ENCODE peak calls at places on chromosomes 4 and X, in five cellular contexts. R is sigmoid colon, F is AG04450, I is upper lobe of left lung, Z is left lung. J is an unnamed sample. For H3K27me3, the result is how much of the 10 kb centered on the place peaks cover.

GRCh38 chr4:6461301-6462165 is 10.9 kb downstream of the PPP2R2C start:
- DNase-seq in R (peak), F (no peak), I (no peak), Z (no peak), J (no peak)

GRCh38 chr4:129014566-129015509 is 78.5 kb downstream of the SCLT1 start:
- DNase-seq in R (no peak), F (no peak), I (no peak), Z (no peak), J (no peak)

GRCh38 chr4:107034091-107034698 is 1.9 kb downstream of the DKK2 start:
- DNase-seq in R (peak), F (no peak), I (no peak), Z (no peak), J (no peak)

GRCh38 chr4:45741897-45742296 is 382.0 kb downstream of the GABRG1 start:
- DNase-seq in R (no peak), F (no peak), I (no peak), Z (no peak), J (no peak)

GRCh38 chr4:35739305-35739704 is 505.0 kb downstream of the ARAP2 start:
- DNase-seq in R (no peak), F (no peak), I (no peak), Z (no peak), J (no peak)

GRCh38 chrX:153469811-153470410 is 465 bp downstream of the HAUS7 start:
- DNase-seq in R (no peak), F (no peak), I (peak), Z (no peak), J (peak)

GRCh38 chr4:22348410-22348809 is 167.5 kb downstream of the ADGRA3 start:
- DNase-seq in R (no peak), F (peak), I (no peak), Z (no peak), J (no peak)

GRCh38 chr4:2767705-2768074 is 11.6 kb upstream of the TNIP2 start:
- DNase-seq in R (peak), F (no peak), I (no peak), Z (peak), J (no peak)

GRCh38 chr4:30642520-30642919 is 77.6 kb upstream of the PCDH7 start:
- DNase-seq in R (no peak), F (no peak), I (no peak), Z (no peak), J (no peak)

GRCh38 chr4:25927361-25928040 is 13.5 kb downstream of the SMIM20 start:
- DNase-seq in R (no peak), F (no peak), I (no peak), Z (no peak), J (no peak)

GRCh38 chr4:189773909-189774308 is 166.8 kb upstream of the FRG1 start:
- DNase-seq in R (no peak), F (no peak), I (no peak), Z (no peak), J (no peak)

GRCh38 chr4:113641025-113641431 is 120.5 kb downstream of the CAMK2D start:
- DNase-seq in R (no peak), F (no peak), I (no peak), Z (no peak), J (peak)

GRCh38 chrX:15749642-15750610 is 11.9 kb downstream of the CA5B start:
- DNase-seq in R (no peak), F (no peak), I (peak), Z (peak), J (no peak)

GRCh38 chr4:158129649-158130048 is 43.2 kb downstream of the GASK1B start:
- DNase-seq in R (no peak), F (no peak), I (no peak), Z (no peak), J (no peak)

GRCh38 chrX:68938244-68939004 is 109.6 kb downstream of the EFNB1 start:
- DNase-seq in R (peak), F (no peak), I (peak), Z (no peak), J (no peak)

GRCh38 chrX:123210252-123210651 is 26.2 kb downstream of the GRIA3 start:
- DNase-seq in R (no peak), F (no peak), I (no peak), Z (no peak), J (no peak)
- H3K27me3 ChIP-seq in R (under half), F (under half), I (under half), Z (under half), J (under half)

GRCh38 chr4:814312-814850 is 11.5 kb downstream of the CPLX1 start:
- DNase-seq in R (no peak), F (no peak), I (no peak), Z (no peak), J (no peak)
- H3K27me3 ChIP-seq in R (under half), F (under half), I (under half), Z (half or more), J (under half)

GRCh38 chrX:74446876-74447275 is 25.6 kb downstream of the SLC16A2 start:
- DNase-seq in R (no peak), F (no peak), I (no peak), Z (no peak), J (no peak)

GRCh38 chrX:74449937-74450330 is 28.6 kb downstream of the SLC16A2 start:
- DNase-seq in R (no peak), F (no peak), I (no peak), Z (no peak), J (no peak)

GRCh38 chrX:74450803-74451449 is 29.6 kb downstream of the SLC16A2 start:
- DNase-seq in R (no peak), F (peak), I (no peak), Z (no peak), J (no peak)

GRCh38 chrX:74449322-74449936 is 28.1 kb downstream of the SLC16A2 start:
- DNase-seq in R (no peak), F (no peak), I (no peak), Z (no peak), J (no peak)

DNA sequence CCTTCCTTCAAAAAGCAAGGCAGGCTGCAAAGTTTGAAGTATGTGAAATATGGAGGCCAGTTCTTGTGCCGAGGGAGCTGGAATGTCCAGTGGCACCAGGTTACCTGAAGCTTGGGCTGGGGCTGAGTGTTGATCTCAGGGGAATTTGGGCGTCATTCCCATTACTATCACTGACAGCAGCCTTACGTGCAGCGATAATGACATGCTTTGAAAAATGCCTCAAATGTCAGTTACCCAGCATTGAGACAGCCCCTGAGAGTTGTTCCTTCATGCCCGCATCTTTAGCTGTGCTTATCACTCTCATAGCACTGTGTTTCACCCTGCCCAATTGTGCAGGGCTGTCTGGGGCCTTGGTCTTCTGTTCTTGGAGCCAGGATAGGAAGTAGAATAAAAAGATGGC is 27.4 kb downstream of the SLC16A2 start:
- DNase-seq in R (no peak), F (no peak), I (no peak), Z (no peak), J (no peak)
- H3K27me3 ChIP-seq in R (under half), F (under half), I (under half), Z (under half), J (under half)

DNA sequence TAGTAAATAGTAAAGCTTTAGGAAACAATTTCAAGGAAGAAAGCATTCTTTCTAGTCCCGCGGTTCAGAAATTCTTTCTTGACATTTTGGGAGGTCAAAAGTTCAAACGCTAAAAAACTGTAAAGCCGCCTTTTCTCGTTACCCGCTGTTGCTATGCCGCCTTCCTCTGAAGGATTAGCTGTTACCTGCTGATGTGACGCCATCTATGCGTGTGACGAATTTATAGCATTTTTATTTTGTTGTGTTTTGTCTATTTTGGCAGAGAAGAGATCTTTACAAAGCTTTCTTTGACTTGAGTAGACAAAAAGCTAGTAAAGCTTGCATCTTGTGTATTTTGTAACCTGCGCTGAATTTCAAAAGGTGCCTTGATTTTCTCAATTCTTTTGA is 106.2 kb upstream of the STOX2 start:
- DNase-seq in R (no peak), F (no peak), I (no peak), Z (no peak), J (no peak)
- H3K27me3 ChIP-seq in R (under half), F (under half), I (under half), Z (under half), J (under half)

J was measured in Karpas-422.